ENCODE peak calls at places on chromosome 4, in four cellular contexts. U, J, I and D are unnamed samples.
A peak's percentile ranks its signal among the peaks of the same experiment; 100 is the strongest.

GRCh38 chr4:175947117-175947722 is 118.4 kb upstream of the WDR17 start:
- DNase-seq in U (no peak), J (peak; percentile 27), I (no peak), D (peak; percentile 6)

GRCh38 chr4:71441186-71442169 is 102.7 kb downstream of the SLC4A4 start:
- DNase-seq in I (no peak), U (no peak), J (no peak), D (no peak)

GRCh38 chr4:36243355-36244256 is 708 bp downstream of the ARAP2 start:
- DNase-seq in U (no peak), I (peak; percentile 4), J (no peak), D (no peak)

GRCh38 chr4:600850-601515 is 24.4 kb upstream of the PDE6B start:
- DNase-seq in U (peak; percentile 33), J (no peak), I (no peak), D (no peak)

GRCh38 chr4:100882661-100883060 is 364.8 kb upstream of the EMCN start:
- DNase-seq in J (no peak), U (no peak), I (no peak), D (no peak)

GRCh38 chr4:36269116-36269515 is 12.3 kb upstream of the DTHD1 start:
- DNase-seq in I (no peak), U (no peak), J (no peak), D (no peak)

GRCh38 chr4:4415107-4415805 is 28.4 kb downstream of the NSG1 start:
- DNase-seq in J (no peak), U (no peak), I (no peak), D (no peak)

GRCh38 chr4:10606483-10607155 is 77.9 kb downstream of the CLNK start:
- DNase-seq in J (no peak), U (no peak), I (no peak), D (no peak)

GRCh38 chr4:36676139-36677050 is 395.0 kb downstream of the DTHD1 start:
- DNase-seq in I (no peak), U (no peak), J (no peak), D (no peak)

GRCh38 chr4:31175242-31175910 is 455.2 kb downstream of the PCDH7 start:
- DNase-seq in J (no peak), I (no peak), U (no peak), D (no peak)

GRCh38 chr4:176205299-176205698 is 9.9 kb upstream of the SPATA4 start:
- DNase-seq in J (no peak), I (no peak), U (no peak), D (no peak)

GRCh38 chr4:54229631-54230478 is 762 bp downstream of the PDGFRA start:
- DNase-seq in I (peak; percentile 52), J (no peak), U (no peak), D (no peak)

GRCh38 chr4:109171098-109171497 is 131.4 kb downstream of the COL25A1 start:
- DNase-seq in J (no peak), I (no peak), U (no peak), D (no peak)

GRCh38 chr4:123023647-123024046 is 101.2 kb upstream of the NUDT6 start:
- DNase-seq in J (no peak), I (no peak), U (no peak), D (no peak)

GRCh38 chr4:122612540-122612939 is 8.3 kb downstream of the IL21 start:
- DNase-seq in U (no peak), I (no peak), J (no peak), D (no peak)

GRCh38 chr4:185599151-185599648 is 63.9 kb upstream of the PDLIM3 start:
- DNase-seq in U (no peak), I (no peak), J (no peak), D (no peak)

GRCh38 chr4:173446416-173446815 is 47.5 kb upstream of the SCRG1 start:
- DNase-seq in I (no peak), J (no peak), U (no peak), D (no peak)

GRCh38 chr4:173450281-173450680 is 51.4 kb upstream of the SCRG1 start:
- DNase-seq in I (no peak), U (no peak), J (no peak), D (no peak)

GRCh38 chr4:173448103-173448502 is 49.2 kb upstream of the SCRG1 start:
- DNase-seq in J (no peak), I (peak; percentile 47), U (no peak), D (no peak)

GRCh38 chr4:173448557-173448918 is 49.6 kb upstream of the SCRG1 start:
- DNase-seq in J (no peak), U (no peak), I (no peak), D (no peak)

GRCh38 chr4:173448919-173449641 is 50.2 kb upstream of the SCRG1 start:
- DNase-seq in J (no peak), I (peak; percentile 36), U (no peak), D (no peak)
- TF ChIP-seq ELF1 in J (no peak), I (no peak), U (no peak), D (no peak)

DNA sequence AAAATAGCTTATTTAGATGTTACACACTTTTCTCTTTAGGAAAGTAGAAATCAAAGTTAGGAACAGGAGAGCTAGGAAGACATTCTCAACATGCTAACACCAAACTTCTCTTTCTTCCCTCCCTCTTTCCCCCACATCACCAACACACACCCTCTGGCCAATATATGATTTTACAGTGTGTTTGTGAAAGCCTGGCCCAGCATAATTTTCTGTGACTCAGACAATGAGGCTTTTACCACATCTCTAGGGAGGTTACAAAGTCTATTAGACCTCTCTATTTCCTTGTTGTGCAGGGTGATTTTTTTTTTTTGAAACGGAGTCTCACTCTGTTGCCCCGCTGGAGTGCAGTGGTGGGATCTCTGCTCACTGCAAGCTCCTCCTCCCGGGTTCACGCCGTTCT is 189.9 kb downstream of the AASDH start:
- DNase-seq in U (no peak), J (no peak), I (no peak), D (no peak)
- TF ChIP-seq ELF1 in U (no peak), J (no peak), I (no peak), D (no peak)

DNA sequence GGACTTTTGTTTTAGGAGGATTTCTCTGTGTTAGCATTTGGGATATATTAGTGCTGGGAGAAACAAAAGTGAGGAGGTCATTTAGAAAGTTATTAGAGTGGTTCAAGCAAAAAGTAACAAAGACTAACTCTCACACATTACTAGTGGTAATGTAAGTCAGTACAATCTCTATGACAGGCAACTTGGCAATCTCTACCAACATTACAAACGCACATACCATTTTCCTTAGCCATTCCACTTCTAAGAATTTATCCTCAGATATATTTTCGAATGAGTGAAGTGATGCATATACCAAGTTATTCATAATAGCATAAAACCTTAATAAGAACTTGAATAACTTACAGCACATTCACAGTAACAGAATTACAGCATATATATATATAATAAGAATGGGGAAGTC is 146.2 kb downstream of the PRSS12 start:
- DNase-seq in J (no peak), I (no peak), U (no peak), D (no peak)
- TF ChIP-seq ELF1 in J (no peak), I (no peak), U (no peak), D (no peak)

GRCh38 chr4:75511841-75512240 is 2.4 kb downstream of the RCHY1 start:
- DNase-seq in U (no peak), I (no peak), J (no peak), D (no peak)

GRCh38 chr4:75512336-75513211 is 1.6 kb downstream of the RCHY1 start:
- DNase-seq in I (no peak), J (no peak), U (peak; percentile 61), D (peak; percentile 24)

GRCh38 chr4:75514131-75514948 is at the start of the genes RCHY1 and THAP6:
- DNase-seq in I (peak; percentile 90), J (peak; percentile 96), U (peak; percentile 88), D (peak; percentile 96)

GRCh38 chr4:75514949-75515612 is 808 bp downstream of the THAP6 start:
- DNase-seq in U (no peak), I (peak; percentile 7), J (no peak), D (no peak)

DNA sequence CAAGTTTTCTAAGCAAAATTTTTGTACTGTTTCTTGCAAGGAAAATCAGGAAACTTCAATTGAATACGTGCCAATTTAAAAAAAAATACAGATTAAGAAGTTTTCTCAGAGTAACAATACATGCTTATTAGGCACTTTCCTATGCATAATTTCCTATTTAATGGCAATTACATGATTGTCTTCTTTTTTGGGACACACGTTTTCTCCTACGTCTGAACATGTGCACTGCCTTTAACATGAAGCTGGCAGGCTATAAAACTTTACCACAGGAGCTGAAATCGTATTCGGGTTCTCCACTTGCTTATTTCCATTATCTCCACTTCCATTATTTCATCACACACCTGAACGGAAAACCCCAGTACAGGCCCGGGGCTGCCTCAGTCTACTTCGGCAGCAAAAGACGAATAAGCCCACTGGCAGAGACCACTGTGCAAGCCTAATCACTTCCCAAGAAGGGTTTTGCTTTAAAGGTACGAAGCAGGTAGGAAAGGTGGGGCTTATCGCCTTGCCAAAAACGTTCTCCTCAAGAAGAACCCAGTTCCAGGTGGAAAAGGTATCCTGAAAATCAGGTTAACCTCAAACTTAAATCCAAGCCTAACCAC is 573 bp downstream of the RCHY1 start:
- DNase-seq in I (no peak), J (no peak), U (no peak), D (no peak)
- TF ChIP-seq ELF1 in I (no peak), J (no peak), U (no peak), D (no peak)

GRCh38 chr4:154507170-154507569 is 15.6 kb upstream of the DCHS2 start:
- DNase-seq in U (no peak), J (no peak), I (no peak), D (no peak)

GRCh38 chr4:154511990-154512389 is 20.4 kb upstream of the DCHS2 start:
- DNase-seq in I (no peak), J (no peak), U (no peak), D (no peak)

GRCh38 chr4:154503598-154503997 is 12.0 kb upstream of the DCHS2 start:
- DNase-seq in I (peak; percentile 17), J (peak; percentile 50), U (peak; percentile 34), D (peak; percentile 37)

DNA sequence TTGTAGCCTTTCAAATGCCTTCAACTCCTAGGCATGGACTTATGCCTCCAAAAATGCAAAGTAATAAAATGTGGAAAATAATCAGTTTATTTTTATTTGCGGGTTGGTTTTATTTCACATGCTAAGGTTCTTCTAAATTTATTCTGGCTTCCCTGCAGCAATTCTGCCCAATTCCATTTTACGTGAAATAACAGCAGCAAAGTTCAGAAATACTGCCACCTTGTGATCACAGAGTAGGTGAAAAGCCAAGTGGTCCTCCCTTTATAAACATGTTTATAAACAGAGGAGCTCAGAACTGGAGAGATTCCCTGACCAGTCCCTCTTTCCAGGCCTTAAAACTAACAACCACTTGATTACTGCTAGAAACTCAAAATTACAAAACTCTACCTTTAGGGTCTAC is 14.7 kb upstream of the DCHS2 start:
- DNase-seq in J (peak; percentile 13), I (peak; percentile 12), U (peak; percentile 38), D (peak; percentile 27)
- TF ChIP-seq ELF1 in J (no peak), I (no peak), U (no peak), D (no peak)

GRCh38 chr4:73770917-73771316 is 30.5 kb downstream of the CXCL8 start:
- DNase-seq in I (no peak), J (no peak), U (no peak), D (no peak)
- TF ChIP-seq ELF1 in I (no peak), J (no peak), U (no peak), D (no peak)

GRCh38 chr4:153714247-153714646 is 30.2 kb downstream of the TLR2 start:
- DNase-seq in U (no peak), I (no peak), J (no peak), D (no peak)
- TF ChIP-seq ELF1 in U (no peak), I (no peak), J (no peak), D (no peak)